ENCODE peak calls at places on chromosomes 3 and 15, in four cellular contexts. One of them, this sample, is unnamed.

GRCh38 chr15:47384316-47384715 is 333.0 kb upstream of the SEMA6D start:
- DNase-seq in GM12878: no peak
- DNase-seq in K562: no peak
- DNase-seq in H1: peak
- DNase-seq in this sample: no peak

GRCh38 chr3:186277268-186277909 is 84.6 kb downstream of the DGKG start:
- DNase-seq in GM12878: no peak
- DNase-seq in K562: peak
- DNase-seq in H1: no peak
- DNase-seq in this sample: peak

GRCh38 chr15:52505141-52505540 is 23.5 kb downstream of the MYO5A start:
- DNase-seq in GM12878: no peak
- DNase-seq in K562: no peak
- DNase-seq in H1: no peak
- DNase-seq in this sample: no peak

GRCh38 chr3:150599611-150600297 is 3.4 kb upstream of the SELENOT start:
- DNase-seq in GM12878: no peak
- DNase-seq in K562: peak
- DNase-seq in H1: no peak
- DNase-seq in this sample: peak

GRCh38 chr3:70550723-70551319 is 238.4 kb upstream of the MDFIC2 start:
- DNase-seq in GM12878: no peak
- DNase-seq in K562: peak
- DNase-seq in H1: no peak
- DNase-seq in this sample: no peak

GRCh38 chr3:31968391-31968926 is 12.6 kb downstream of the OSBPL10 start:
- DNase-seq in GM12878: no peak
- DNase-seq in K562: no peak
- DNase-seq in H1: no peak
- DNase-seq in this sample: no peak

GRCh38 chr3:48896991-48897390 is 1.7 kb downstream of the SLC25A20 start:
- DNase-seq in GM12878: no peak
- DNase-seq in K562: no peak
- DNase-seq in H1: no peak
- DNase-seq in this sample: no peak

GRCh38 chr3:77535116-77535515 is 495.2 kb downstream of the ROBO2 start:
- DNase-seq in GM12878: no peak
- DNase-seq in K562: no peak
- DNase-seq in H1: no peak
- DNase-seq in this sample: no peak

GRCh38 chr15:52653451-52653964 is 25.7 kb downstream of the ATOSA start:
- DNase-seq in GM12878: no peak
- DNase-seq in K562: peak
- DNase-seq in H1: no peak
- DNase-seq in this sample: no peak

GRCh38 chr3:99817047-99817436 is 620 bp upstream of the CMSS1 start:
- DNase-seq in GM12878: no peak
- DNase-seq in K562: peak
- DNase-seq in H1: no peak
- DNase-seq in this sample: no peak

GRCh38 chr3:108705045-108705444 is 52.2 kb downstream of the RETNLB start:
- DNase-seq in GM12878: no peak
- DNase-seq in K562: no peak
- DNase-seq in H1: no peak
- DNase-seq in this sample: no peak

GRCh38 chr3:93867425-93867824 is 106.3 kb downstream of the PROS1 start:
- DNase-seq in GM12878: no peak
- DNase-seq in K562: peak
- DNase-seq in H1: no peak
- DNase-seq in this sample: no peak

GRCh38 chr3:33278106-33278672 is 947 bp downstream of the FBXL2 start:
- DNase-seq in GM12878: no peak
- DNase-seq in K562: peak
- DNase-seq in H1: no peak
- DNase-seq in this sample: no peak

GRCh38 chr3:194136519-194137313 is 768 bp downstream of the HES1 start:
- DNase-seq in GM12878: no peak
- DNase-seq in K562: peak
- DNase-seq in H1: no peak
- DNase-seq in this sample: no peak

GRCh38 chr3:118938183-118938961 is 96.3 kb downstream of the IGSF11 start:
- DNase-seq in GM12878: no peak
- DNase-seq in K562: peak
- DNase-seq in H1: no peak
- DNase-seq in this sample: no peak

GRCh38 chr15:100256096-100256984 is 85.4 kb downstream of the ADAMTS17 start:
- DNase-seq in GM12878: no peak
- DNase-seq in K562: no peak
- DNase-seq in H1: no peak
- DNase-seq in this sample: no peak

GRCh38 chr3:72347819-72348319 is 500.4 kb downstream of the SHQ1 start:
- DNase-seq in GM12878: peak
- DNase-seq in K562: no peak
- DNase-seq in H1: no peak
- DNase-seq in this sample: no peak

GRCh38 chr15:28104326-28104725 is 5.2 kb upstream of the OCA2 start:
- DNase-seq in GM12878: no peak
- DNase-seq in K562: no peak
- DNase-seq in H1: no peak
- DNase-seq in this sample: no peak
- TF ChIP-seq EGR1 in GM12878: no peak
- TF ChIP-seq EGR1 in K562: no peak
- TF ChIP-seq EGR1 in H1: no peak
- TF ChIP-seq EGR1 in this sample: no peak

GRCh38 chr3:185164428-185165217 is 11.8 kb upstream of the C3orf70 start:
- DNase-seq in GM12878: no peak
- DNase-seq in K562: no peak
- DNase-seq in H1: no peak
- DNase-seq in this sample: no peak
- TF ChIP-seq EGR1 in GM12878: no peak
- TF ChIP-seq EGR1 in K562: no peak
- TF ChIP-seq EGR1 in H1: no peak
- TF ChIP-seq EGR1 in this sample: no peak

DNA sequence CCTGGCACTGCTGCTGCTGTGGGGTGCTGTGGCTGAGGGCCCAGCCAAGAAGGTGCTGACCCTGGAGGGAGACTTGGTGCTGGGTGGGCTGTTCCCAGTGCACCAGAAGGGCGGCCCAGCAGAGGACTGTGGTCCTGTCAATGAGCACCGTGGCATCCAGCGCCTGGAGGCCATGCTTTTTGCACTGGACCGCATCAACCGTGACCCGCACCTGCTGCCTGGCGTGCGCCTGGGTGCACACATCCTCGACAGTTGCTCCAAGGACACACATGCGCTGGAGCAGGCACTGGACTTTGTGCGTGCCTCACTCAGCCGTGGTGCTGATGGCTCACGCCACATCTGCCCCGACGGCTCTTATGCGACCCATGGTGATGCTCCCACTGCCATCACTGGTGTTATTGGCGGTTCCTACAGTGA is 2.1 kb downstream of the GRM2 start:
- DNase-seq in GM12878: no peak
- DNase-seq in K562: no peak
- DNase-seq in H1: no peak
- DNase-seq in this sample: no peak
- TF ChIP-seq EGR1 in GM12878: no peak
- TF ChIP-seq EGR1 in K562: no peak
- TF ChIP-seq EGR1 in H1: no peak
- TF ChIP-seq EGR1 in this sample: no peak

DNA sequence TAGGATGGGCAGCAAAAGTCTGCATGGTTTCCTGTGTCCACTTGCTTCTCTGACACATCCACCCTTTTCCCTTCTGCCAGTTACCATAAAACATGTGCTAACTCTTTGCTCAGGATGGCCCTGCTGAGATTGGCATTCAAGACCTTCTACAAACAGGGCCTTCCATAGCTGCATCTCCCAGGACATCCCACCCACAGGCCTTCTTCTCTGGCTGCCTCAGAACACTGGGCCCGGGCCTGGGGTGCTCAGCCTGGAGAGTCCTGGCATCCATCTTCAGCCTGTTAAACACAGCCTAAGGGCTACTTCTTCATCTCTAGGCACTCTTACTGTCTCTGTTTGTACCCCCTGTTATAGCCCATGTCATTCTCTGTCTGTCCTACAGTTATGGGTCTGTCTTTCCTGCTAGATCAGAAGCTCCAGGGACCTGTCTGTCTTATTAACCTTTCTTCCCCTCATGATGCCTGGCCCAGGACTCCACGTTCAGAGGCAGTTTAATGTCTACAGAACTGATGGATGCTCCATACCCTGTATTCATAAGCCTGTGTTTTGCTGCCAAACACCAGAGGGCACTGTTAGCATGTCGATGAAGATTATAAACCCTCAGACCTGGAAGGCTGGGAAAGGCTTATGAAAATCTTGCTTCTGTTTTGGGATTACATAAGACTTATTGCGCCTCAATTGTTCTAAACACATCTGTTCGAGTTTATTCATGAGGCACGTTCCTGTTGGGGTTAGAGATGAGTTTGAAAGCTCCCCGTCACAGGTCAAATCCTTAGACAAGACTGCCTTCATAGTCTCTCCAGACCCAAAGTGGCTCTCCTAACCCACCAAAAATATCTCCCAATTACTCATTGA is 16.5 kb downstream of the SEMA3G start:
- DNase-seq in GM12878: no peak
- DNase-seq in K562: peak
- DNase-seq in H1: no peak
- DNase-seq in this sample: peak
- TF ChIP-seq EGR1 in GM12878: no peak
- TF ChIP-seq EGR1 in K562: no peak
- TF ChIP-seq EGR1 in H1: no peak
- TF ChIP-seq EGR1 in this sample: no peak

GRCh38 chr3:17444865-17445264 is 297.6 kb downstream of the TBC1D5 start:
- DNase-seq in GM12878: no peak
- DNase-seq in K562: peak
- DNase-seq in H1: no peak
- DNase-seq in this sample: no peak

GRCh38 chr3:17443142-17443541 is 299.3 kb downstream of the TBC1D5 start:
- DNase-seq in GM12878: no peak
- DNase-seq in K562: peak
- DNase-seq in H1: no peak
- DNase-seq in this sample: no peak

GRCh38 chr3:17442332-17443049 is 299.9 kb downstream of the TBC1D5 start:
- DNase-seq in GM12878: no peak
- DNase-seq in K562: peak
- DNase-seq in H1: no peak
- DNase-seq in this sample: no peak
- TF ChIP-seq EGR1 in GM12878: no peak
- TF ChIP-seq EGR1 in K562: peak
- TF ChIP-seq EGR1 in H1: no peak
- TF ChIP-seq EGR1 in this sample: no peak

GRCh38 chr3:46454606-46455005 is 10.1 kb downstream of the LTF start:
- DNase-seq in GM12878: no peak
- DNase-seq in K562: no peak
- DNase-seq in H1: no peak
- DNase-seq in this sample: no peak
- TF ChIP-seq EGR1 in GM12878: no peak
- TF ChIP-seq EGR1 in K562: no peak
- TF ChIP-seq EGR1 in H1: no peak
- TF ChIP-seq EGR1 in this sample: no peak

GRCh38 chr3:42778644-42779043 is 5.6 kb upstream of the CCDC13 start:
- DNase-seq in GM12878: no peak
- DNase-seq in K562: no peak
- DNase-seq in H1: no peak
- DNase-seq in this sample: no peak
- TF ChIP-seq EGR1 in GM12878: no peak
- TF ChIP-seq EGR1 in K562: no peak
- TF ChIP-seq EGR1 in H1: no peak
- TF ChIP-seq EGR1 in this sample: no peak

GRCh38 chr3:46187876-46188275 is 20.2 kb downstream of the CCR1 start:
- DNase-seq in GM12878: no peak
- DNase-seq in K562: peak
- DNase-seq in H1: no peak
- DNase-seq in this sample: peak
- TF ChIP-seq EGR1 in GM12878: peak
- TF ChIP-seq EGR1 in K562: peak
- TF ChIP-seq EGR1 in H1: no peak
- TF ChIP-seq EGR1 in this sample: no peak

This sample was measured in HCT116.